ENCODE peak calls at places on chromosomes 4 and X, in five cellular contexts. One of them, this sample, is unnamed.

GRCh38 chrX:14095702-14096101 is 66.0 kb upstream of the GEMIN8 start:
- DNase-seq in cardiac muscle cell: peak
- DNase-seq in Panc1: peak
- DNase-seq in AG10803: peak
- DNase-seq in epithelial cell of esophagus: peak
- DNase-seq in this sample: peak

GRCh38 chr4:8721621-8722020 is 129.1 kb downstream of the CPZ start:
- DNase-seq in cardiac muscle cell: no peak
- DNase-seq in Panc1: no peak
- DNase-seq in AG10803: no peak
- DNase-seq in epithelial cell of esophagus: no peak
- DNase-seq in this sample: no peak

GRCh38 chr4:56958111-56958517 is 19.3 kb downstream of the NOA1 start:
- DNase-seq in cardiac muscle cell: peak
- DNase-seq in Panc1: no peak
- DNase-seq in AG10803: peak
- DNase-seq in epithelial cell of esophagus: peak
- DNase-seq in this sample: peak

GRCh38 chr4:163553146-163553545 is 58.7 kb downstream of the TMA16 start:
- DNase-seq in cardiac muscle cell: no peak
- DNase-seq in Panc1: no peak
- DNase-seq in AG10803: no peak
- DNase-seq in epithelial cell of esophagus: no peak
- DNase-seq in this sample: no peak

GRCh38 chr4:108972613-108973283 is 209.9 kb upstream of the ETNPPL start:
- DNase-seq in cardiac muscle cell: no peak
- DNase-seq in Panc1: no peak
- DNase-seq in AG10803: no peak
- DNase-seq in epithelial cell of esophagus: no peak
- DNase-seq in this sample: no peak

GRCh38 chrX:65581661-65582339 is 47.2 kb upstream of the LAS1L start:
- DNase-seq in cardiac muscle cell: peak
- DNase-seq in Panc1: no peak
- DNase-seq in AG10803: peak
- DNase-seq in epithelial cell of esophagus: peak
- DNase-seq in this sample: peak

GRCh38 chrX:84724576-84724975 is 222.3 kb upstream of the HDX start:
- DNase-seq in cardiac muscle cell: no peak
- DNase-seq in Panc1: no peak
- DNase-seq in AG10803: no peak
- DNase-seq in epithelial cell of esophagus: no peak
- DNase-seq in this sample: no peak

GRCh38 chr4:74543983-74544382 is 99.0 kb downstream of the AREG start:
- DNase-seq in cardiac muscle cell: peak
- DNase-seq in Panc1: no peak
- DNase-seq in AG10803: peak
- DNase-seq in epithelial cell of esophagus: peak
- DNase-seq in this sample: peak

GRCh38 chr4:98568896-98569663 is 89.3 kb downstream of the TSPAN5 start:
- DNase-seq in cardiac muscle cell: peak
- DNase-seq in Panc1: no peak
- DNase-seq in AG10803: peak
- DNase-seq in epithelial cell of esophagus: no peak
- DNase-seq in this sample: peak

GRCh38 chr4:77023920-77024319 is 51.9 kb downstream of the CCNI start:
- DNase-seq in cardiac muscle cell: no peak
- DNase-seq in Panc1: no peak
- DNase-seq in AG10803: no peak
- DNase-seq in epithelial cell of esophagus: no peak
- DNase-seq in this sample: no peak
- TF ChIP-seq CTCF in cardiac muscle cell: no peak
- TF ChIP-seq CTCF in Panc1: no peak
- TF ChIP-seq CTCF in AG10803: no peak
- TF ChIP-seq CTCF in epithelial cell of esophagus: no peak
- TF ChIP-seq CTCF in this sample: no peak

GRCh38 chrX:69285881-69286545 is 120.8 kb upstream of the PJA1 start:
- DNase-seq in cardiac muscle cell: peak
- DNase-seq in Panc1: no peak
- DNase-seq in AG10803: no peak
- DNase-seq in epithelial cell of esophagus: peak
- DNase-seq in this sample: peak

GRCh38 chrX:69286546-69286906 is 121.3 kb upstream of the PJA1 start:
- DNase-seq in cardiac muscle cell: no peak
- DNase-seq in Panc1: no peak
- DNase-seq in AG10803: no peak
- DNase-seq in epithelial cell of esophagus: no peak
- DNase-seq in this sample: no peak

GRCh38 chrX:69284491-69284890 is 119.2 kb upstream of the PJA1 start:
- DNase-seq in cardiac muscle cell: no peak
- DNase-seq in Panc1: no peak
- DNase-seq in AG10803: no peak
- DNase-seq in epithelial cell of esophagus: no peak
- DNase-seq in this sample: no peak

GRCh38 chrX:69287025-69287540 is 121.8 kb upstream of the PJA1 start:
- DNase-seq in cardiac muscle cell: no peak
- DNase-seq in Panc1: no peak
- DNase-seq in AG10803: no peak
- DNase-seq in epithelial cell of esophagus: no peak
- DNase-seq in this sample: no peak

DNA sequence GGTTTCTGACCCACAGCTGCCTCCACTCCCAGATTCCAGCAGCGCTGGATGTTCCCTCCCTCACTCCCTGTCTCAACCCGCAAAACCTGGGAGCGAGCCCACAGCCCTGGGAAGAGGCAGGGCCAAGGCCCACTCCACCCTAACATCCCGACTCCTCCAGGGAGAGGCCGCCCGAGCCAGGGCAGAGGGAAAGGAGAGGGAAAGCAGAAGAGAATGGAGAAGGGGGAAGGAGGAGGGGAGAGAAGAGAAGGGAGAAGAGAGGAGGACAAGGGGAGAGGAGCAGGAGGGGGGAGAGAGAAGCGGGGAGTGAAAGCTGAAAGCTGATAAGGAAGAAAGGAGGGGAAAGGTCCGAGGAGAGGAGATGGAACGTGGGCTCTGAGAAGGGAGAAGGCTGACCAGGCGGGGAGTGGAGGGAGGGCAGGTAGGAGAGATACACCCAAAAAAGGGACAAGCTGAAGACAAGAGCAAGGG is 120.2 kb upstream of the PJA1 start:
- DNase-seq in cardiac muscle cell: peak
- DNase-seq in Panc1: no peak
- DNase-seq in AG10803: no peak
- DNase-seq in epithelial cell of esophagus: peak
- DNase-seq in this sample: peak
- H3K4me3 ChIP-seq in cardiac muscle cell: peak
- H3K4me3 ChIP-seq in Panc1: peak
- H3K4me3 ChIP-seq in AG10803: peak
- H3K4me3 ChIP-seq in epithelial cell of esophagus: peak
- H3K4me3 ChIP-seq in this sample: peak

GRCh38 chr4:39126256-39127095 is 55.9 kb upstream of the WDR19 start:
- DNase-seq in cardiac muscle cell: no peak
- DNase-seq in Panc1: no peak
- DNase-seq in AG10803: no peak
- DNase-seq in epithelial cell of esophagus: no peak
- DNase-seq in this sample: no peak

GRCh38 chr4:39125600-39125985 is 56.7 kb upstream of the WDR19 start:
- DNase-seq in cardiac muscle cell: no peak
- DNase-seq in Panc1: no peak
- DNase-seq in AG10803: no peak
- DNase-seq in epithelial cell of esophagus: no peak
- DNase-seq in this sample: no peak

GRCh38 chr4:39120418-39120817 is 58.4 kb downstream of the KLHL5 start:
- DNase-seq in cardiac muscle cell: no peak
- DNase-seq in Panc1: no peak
- DNase-seq in AG10803: no peak
- DNase-seq in epithelial cell of esophagus: no peak
- DNase-seq in this sample: no peak

DNA sequence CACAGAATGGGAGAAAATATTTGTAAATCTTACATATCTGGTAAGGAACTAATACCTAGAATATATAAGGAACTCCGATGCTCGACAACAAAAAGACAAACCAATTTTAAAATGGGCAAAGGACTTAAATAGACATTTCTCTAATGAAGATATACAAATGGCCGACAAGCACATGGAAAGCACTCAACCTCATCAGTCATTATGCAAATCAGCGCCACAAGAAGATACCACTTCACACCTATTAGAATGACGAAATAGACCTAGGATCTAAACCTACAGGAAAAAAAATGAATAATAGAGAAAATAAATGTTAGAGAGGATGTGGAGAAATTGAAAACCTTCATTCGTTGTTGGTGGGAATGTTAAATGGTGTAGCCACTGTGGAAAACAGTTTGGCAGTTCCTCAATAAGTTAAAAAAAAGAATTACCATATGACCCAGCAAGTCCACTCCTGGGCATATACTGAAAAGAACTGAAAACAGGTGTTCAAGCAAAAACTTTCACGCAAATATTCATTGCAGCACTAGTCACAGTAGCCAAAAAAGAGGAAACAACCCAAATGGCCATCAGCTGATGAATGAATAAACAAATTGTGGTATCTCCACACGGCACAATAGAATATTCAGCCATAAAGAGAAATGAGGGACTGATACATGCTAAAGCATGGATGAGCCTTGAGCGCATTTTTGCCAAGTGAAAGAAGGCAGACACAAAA is 57.3 kb upstream of the WDR19 start:
- DNase-seq in cardiac muscle cell: no peak
- DNase-seq in Panc1: no peak
- DNase-seq in AG10803: no peak
- DNase-seq in epithelial cell of esophagus: no peak
- DNase-seq in this sample: no peak
- TF ChIP-seq CTCF in cardiac muscle cell: no peak
- TF ChIP-seq CTCF in Panc1: no peak
- TF ChIP-seq CTCF in AG10803: no peak
- TF ChIP-seq CTCF in epithelial cell of esophagus: no peak
- TF ChIP-seq CTCF in this sample: no peak

DNA sequence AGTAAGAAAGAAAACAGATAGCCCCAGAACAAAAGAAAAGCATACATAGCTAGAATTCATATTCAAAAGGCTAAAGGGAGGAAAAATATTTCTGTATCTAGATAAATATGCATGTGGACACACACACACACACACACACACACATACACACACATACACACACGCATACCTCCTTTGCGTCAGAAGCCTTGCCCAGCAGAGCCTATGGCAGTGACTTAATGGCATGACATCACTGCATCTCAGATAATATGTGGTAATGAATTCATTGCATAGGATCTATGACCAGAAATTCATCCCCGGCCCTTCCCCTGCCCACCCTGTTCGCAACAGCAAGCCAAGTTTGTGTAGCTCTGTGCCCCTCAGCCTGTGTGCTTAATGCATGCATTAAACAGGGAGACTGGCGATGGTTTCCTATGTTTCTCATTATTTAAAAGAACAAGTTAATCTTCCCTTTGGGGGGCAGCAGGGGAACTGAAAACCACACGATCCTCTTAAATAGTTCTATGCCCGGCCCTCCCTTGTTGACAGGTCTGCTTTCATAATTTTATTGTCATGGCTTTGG is 120.7 kb downstream of the NKX6-1 start:
- DNase-seq in cardiac muscle cell: no peak
- DNase-seq in Panc1: no peak
- DNase-seq in AG10803: no peak
- DNase-seq in epithelial cell of esophagus: no peak
- DNase-seq in this sample: no peak
- H3K4me3 ChIP-seq in cardiac muscle cell: no peak
- H3K4me3 ChIP-seq in Panc1: no peak
- H3K4me3 ChIP-seq in AG10803: no peak
- H3K4me3 ChIP-seq in epithelial cell of esophagus: no peak
- H3K4me3 ChIP-seq in this sample: no peak

DNA sequence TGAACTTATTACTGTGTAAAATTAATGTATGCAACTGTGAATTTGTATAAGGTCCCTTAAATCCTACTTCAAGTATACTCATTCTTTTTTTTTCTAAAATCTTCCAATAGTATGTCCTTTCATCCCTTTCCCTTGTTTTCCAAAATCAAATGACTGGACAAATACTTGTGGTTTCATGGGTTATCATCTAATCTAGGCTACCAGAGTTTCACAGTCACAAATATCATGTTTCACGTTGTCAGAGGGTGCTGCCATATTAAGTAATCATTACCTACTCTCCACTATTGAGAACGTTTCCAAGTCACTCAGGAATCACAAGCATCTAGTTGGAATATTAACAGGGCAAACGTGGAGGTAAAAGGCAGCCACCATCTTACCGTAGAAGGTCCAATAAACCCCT is 1235.0 kb upstream of the TENM3 start:
- DNase-seq in cardiac muscle cell: no peak
- DNase-seq in Panc1: no peak
- DNase-seq in AG10803: peak
- DNase-seq in epithelial cell of esophagus: no peak
- DNase-seq in this sample: peak
- TF ChIP-seq CTCF in cardiac muscle cell: no peak
- TF ChIP-seq CTCF in Panc1: no peak
- TF ChIP-seq CTCF in AG10803: no peak
- TF ChIP-seq CTCF in epithelial cell of esophagus: no peak
- TF ChIP-seq CTCF in this sample: no peak

DNA sequence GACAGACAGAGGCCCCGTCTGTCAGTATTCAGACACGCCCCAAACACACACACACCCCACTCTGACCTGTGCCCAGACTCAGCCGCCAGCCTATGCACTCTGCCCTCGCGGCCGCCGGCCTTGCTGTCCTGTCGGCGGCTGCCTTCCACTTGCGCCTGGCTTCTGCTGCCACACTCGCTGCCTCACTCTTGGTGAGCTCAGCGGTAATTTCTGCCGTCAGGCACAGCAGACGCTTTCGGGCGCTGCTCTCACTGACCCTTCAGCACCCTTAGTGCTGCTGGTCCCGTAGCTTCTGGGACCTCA is 10.3 kb downstream of the PIGG start:
- DNase-seq in cardiac muscle cell: no peak
- DNase-seq in Panc1: no peak
- DNase-seq in AG10803: no peak
- DNase-seq in epithelial cell of esophagus: no peak
- DNase-seq in this sample: no peak
- H3K4me3 ChIP-seq in cardiac muscle cell: no peak
- H3K4me3 ChIP-seq in Panc1: no peak
- H3K4me3 ChIP-seq in AG10803: no peak
- H3K4me3 ChIP-seq in epithelial cell of esophagus: no peak
- H3K4me3 ChIP-seq in this sample: no peak

GRCh38 chr4:23819041-23819511 is 70.8 kb downstream of the PPARGC1A start:
- DNase-seq in cardiac muscle cell: peak
- DNase-seq in Panc1: no peak
- DNase-seq in AG10803: peak
- DNase-seq in epithelial cell of esophagus: no peak
- DNase-seq in this sample: no peak
- TF ChIP-seq CTCF in cardiac muscle cell: no peak
- TF ChIP-seq CTCF in Panc1: no peak
- TF ChIP-seq CTCF in AG10803: no peak
- TF ChIP-seq CTCF in epithelial cell of esophagus: no peak
- TF ChIP-seq CTCF in this sample: no peak